ENCODE peak calls at places on chromosomes 3 and 15, in six cellular contexts. K is neuronal stem cell, W is IMR-90, B is mesendoderm, M is H9, J is H1. C is an unnamed sample.

GRCh38 chr3:158452324-158452723 is 118.7 kb upstream of the MLF1 start:
- DNase-seq in M (no peak), B (no peak), W (no peak), J (no peak), K (no peak), C (peak; percentile 7)

GRCh38 chr3:102307442-102307841 is 127.4 kb upstream of the ZPLD1 start:
- DNase-seq in W (no peak), K (no peak), J (no peak), B (peak; percentile 54), M (peak; percentile 48), C (no peak)

GRCh38 chr15:51759557-51760070 is 8.2 kb downstream of the TMOD2 start:
- DNase-seq in B (peak; percentile 60), K (no peak), M (peak; percentile 48), J (peak; percentile 52), W (peak; percentile 97), C (peak; percentile 95)

GRCh38 chr3:172317984-172318383 is 130.3 kb downstream of the GHSR start:
- DNase-seq in W (peak; percentile 96), K (no peak), B (peak; percentile 73), J (no peak), M (no peak), C (peak; percentile 96)

GRCh38 chr15:50135123-50135541 is 16.1 kb upstream of the ATP8B4 start:
- DNase-seq in K (no peak), B (no peak), W (peak; percentile 10), J (no peak), M (no peak), C (peak; percentile 67)

GRCh38 chr15:75348563-75349350 is 1.9 kb downstream of the NEIL1 start:
- DNase-seq in J (peak; percentile 66), W (no peak), B (peak; percentile 30), K (no peak), M (peak; percentile 48), C (peak; percentile 14)

GRCh38 chr3:109532257-109533216 is 195.2 kb upstream of the DPPA4 start:
- DNase-seq in K (peak; percentile 61), W (peak; percentile 83), J (peak; percentile 71), B (peak; percentile 88), M (peak; percentile 77), C (peak; percentile 80)

GRCh38 chr15:96307856-96308394 is 22.6 kb upstream of the NR2F2 start:
- DNase-seq in W (no peak), B (no peak), J (no peak), M (no peak), K (no peak), C (no peak)

GRCh38 chr3:117660941-117661635 is 951.5 kb downstream of the TUSC7 start:
- DNase-seq in K (no peak), M (no peak), W (peak; percentile 80), B (peak; percentile 35), J (no peak), C (no peak)

GRCh38 chr3:124700880-124701684 is 29.2 kb upstream of the UMPS start:
- DNase-seq in J (no peak), M (peak; percentile 44), B (no peak), K (no peak), W (peak; percentile 37), C (peak; percentile 13)

GRCh38 chr3:99872633-99873254 is 55.1 kb downstream of the CMSS1 start:
- DNase-seq in K (no peak), M (no peak), J (no peak), B (no peak), W (no peak), C (peak; percentile 76)

GRCh38 chr3:104460477-104461406 is 906.0 kb upstream of the ALCAM start:
- DNase-seq in J (no peak), M (peak; percentile 39), B (peak; percentile 90), K (peak; percentile 12), W (peak; percentile 32), C (peak; percentile 29)

GRCh38 chr3:171001957-171002694 is 24.4 kb downstream of the SLC2A2 start:
- DNase-seq in W (peak; percentile 66), K (no peak), B (no peak), M (no peak), J (no peak), C (peak; percentile 71)

GRCh38 chr3:133662256-133662773 is 574 bp upstream of the TOPBP1 start:
- DNase-seq in K (no peak), W (peak; percentile 27), J (no peak), B (peak; percentile 65), M (peak; percentile 26), C (peak; percentile 47)

GRCh38 chr15:89654311-89654761 is 931 bp downstream of the KIF7 start:
- DNase-seq in B (no peak), M (no peak), K (no peak), J (no peak), W (peak; percentile 36), C (peak; percentile 17)

GRCh38 chr3:129343643-129344360 is 65.1 kb downstream of the HMCES start:
- DNase-seq in M (peak; percentile 77), K (peak; percentile 39), B (peak; percentile 72), W (no peak), J (peak; percentile 85), C (peak; percentile 39)

GRCh38 chr3:132421832-132422231 is 4.5 kb downstream of the DNAJC13 start:
- DNase-seq in W (peak; percentile 69), B (no peak), M (no peak), K (no peak), J (no peak), C (peak; percentile 41)

GRCh38 chr3:49017646-49017977 is 768 bp downstream of the DALRD3 start:
- DNase-seq in K (no peak), B (no peak), M (no peak), J (peak; percentile 61), W (no peak), C (no peak)

GRCh38 chr3:192727032-192727847 is at the start of gene FGF12:
- DNase-seq in J (peak; percentile 94), K (peak; percentile 90), W (peak; percentile 0), B (peak; percentile 96), M (peak; percentile 97), C (peak; percentile 4)
- H2BK15ac ChIP-seq in J (no peak within 1 kb of the TSS), K (no peak within 1 kb of the TSS), W (no peak within 1 kb of the TSS), B (no peak within 1 kb of the TSS), M (no peak within 1 kb of the TSS), C (no peak within 1 kb of the TSS)

GRCh38 chr15:62498711-62499110 is 333.6 kb upstream of the C2CD4B start:
- DNase-seq in W (no peak), B (no peak), K (no peak), M (no peak), J (no peak), C (no peak)

GRCh38 chr15:62494144-62494543 is 329.1 kb upstream of the C2CD4B start:
- DNase-seq in J (no peak), M (no peak), W (no peak), K (no peak), B (peak; percentile 37), C (no peak)

GRCh38 chr15:62500325-62500724 is 335.2 kb upstream of the C2CD4B start:
- DNase-seq in K (no peak), M (no peak), J (no peak), W (no peak), B (no peak), C (no peak)

GRCh38 chr15:62495670-62496328 is 330.7 kb upstream of the C2CD4B start:
- DNase-seq in B (peak; percentile 35), J (no peak), K (no peak), W (peak; percentile 94), M (no peak), C (peak; percentile 97)

DNA sequence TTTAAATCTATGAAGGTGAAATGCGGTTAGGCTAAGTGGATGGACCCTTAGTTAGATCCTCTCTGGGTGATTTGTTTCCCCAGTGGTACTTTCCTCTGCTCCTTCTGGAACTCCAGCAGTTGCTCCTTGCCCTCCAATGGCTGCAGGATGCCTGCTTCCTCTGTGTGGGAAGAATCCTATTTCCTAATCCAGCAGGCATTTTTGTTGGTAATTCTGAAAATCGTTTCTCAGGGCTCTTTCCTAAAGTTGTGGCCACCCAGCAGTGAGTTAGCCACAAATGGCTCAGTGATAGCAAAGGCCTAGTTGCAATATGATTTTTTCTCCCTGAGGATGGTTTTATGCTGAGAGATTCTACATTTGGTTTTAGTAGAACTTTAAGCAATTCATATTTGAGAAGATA is 332.3 kb upstream of the C2CD4B start:
- DNase-seq in M (no peak), J (no peak), B (no peak), W (peak; percentile 38), K (no peak), C (peak; percentile 64)
- H2BK15ac ChIP-seq in M (no peak overlapping the region), J (no peak overlapping the region), B (no peak overlapping the region), W (no peak overlapping the region), K (no peak overlapping the region), C (no peak overlapping the region)

GRCh38 chr3:51100543-51100851 is 284.6 kb upstream of the MANF start:
- DNase-seq in B (no peak), J (no peak), M (no peak), K (no peak), W (no peak), C (no peak)
- H2BK15ac ChIP-seq in B (no peak overlapping the region), J (no peak overlapping the region), M (no peak overlapping the region), K (no peak overlapping the region), W (no peak overlapping the region), C (no peak overlapping the region)

DNA sequence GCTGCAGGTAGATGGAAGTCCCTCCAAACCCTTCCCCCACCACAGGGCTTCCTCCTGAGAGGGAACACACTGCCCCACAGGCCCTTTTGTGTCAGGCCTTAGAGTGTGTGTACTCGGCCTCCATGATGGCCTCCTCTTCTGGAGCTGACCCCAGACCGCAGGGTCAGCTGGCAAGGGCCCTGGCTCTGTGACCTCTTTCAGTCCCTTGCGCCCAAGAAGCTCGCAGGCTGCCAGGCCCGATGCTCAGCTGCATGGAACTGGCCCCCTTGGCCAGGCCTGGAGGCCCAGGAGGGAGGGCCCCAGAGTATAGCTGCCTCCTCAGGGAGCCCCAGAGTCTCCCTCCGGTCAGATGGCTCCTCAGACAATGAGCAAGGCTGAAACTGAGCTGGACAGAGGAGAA is 23.4 kb upstream of the ANKDD1A start:
- DNase-seq in K (no peak), B (no peak), W (no peak), M (no peak), J (no peak), C (no peak)
- H2BK15ac ChIP-seq in K (no peak overlapping the region), B (no peak overlapping the region), W (no peak overlapping the region), M (no peak overlapping the region), J (no peak overlapping the region), C (no peak overlapping the region)

C was measured in mesenchymal stem cell.